ENCODE peak calls at places on chromosomes 2 and 18, in nine cellular contexts. E, H, J, G, F, W, O, S and M are unnamed samples.

GRCh38 chr2:207163815-207164747 is 1.7 kb downstream of the KLF7 start:
- DNase-seq in E (peak), H (peak), J (peak), G (peak), F (peak), W (peak), O (no peak), S (no peak), M (no peak)

GRCh38 chr2:3807853-3808252 is 104.5 kb downstream of the DCDC2C start:
- DNase-seq in E (no peak), H (no peak), J (peak), G (no peak), F (no peak), W (no peak), O (no peak), S (no peak), M (no peak)

GRCh38 chr2:196245746-196246145 is 74.4 kb upstream of the STK17B start:
- DNase-seq in E (no peak), H (no peak), J (no peak), G (no peak), F (no peak), W (no peak), O (peak), S (no peak), M (no peak)

GRCh38 chr2:201363857-201364560 is 6.9 kb upstream of the FLACC1 start:
- DNase-seq in E (no peak), H (peak), J (peak), G (no peak), F (peak), W (no peak), O (no peak), S (peak), M (peak)

GRCh38 chr18:79616651-79617518 is 62.7 kb upstream of the CTDP1 start:
- DNase-seq in E (no peak), H (no peak), J (peak), G (peak), F (no peak), W (peak), O (no peak), S (no peak), M (no peak)

GRCh38 chr2:180324191-180324590 is 317.1 kb upstream of the CWC22 start:
- DNase-seq in E (no peak), H (no peak), J (peak), G (no peak), F (no peak), W (no peak), O (no peak), S (no peak), M (no peak)

GRCh38 chr2:99975386-99975785 is 167.0 kb downstream of the AFF3 start:
- DNase-seq in E (no peak), H (peak), J (no peak), G (no peak), F (no peak), W (no peak), O (no peak), S (no peak), M (no peak)

GRCh38 chr18:58150772-58151171 is 106.7 kb downstream of the NEDD4L start:
- DNase-seq in E (no peak), H (no peak), J (no peak), G (no peak), F (no peak), W (no peak), O (no peak), S (no peak), M (no peak)

GRCh38 chr2:59884166-59884565 is 669.3 kb downstream of the BCL11A start:
- DNase-seq in E (no peak), H (no peak), J (no peak), G (no peak), F (no peak), W (no peak), O (no peak), S (no peak), M (no peak)

GRCh38 chr2:160317113-160318099 is 117.3 kb upstream of the ITGB6 start:
- DNase-seq in E (no peak), H (no peak), J (peak), G (no peak), F (peak), W (peak), O (no peak), S (no peak), M (no peak)

GRCh38 chr2:240725266-240726060 is 33.8 kb downstream of the AQP12A start:
- DNase-seq in E (no peak), H (no peak), J (no peak), G (no peak), F (no peak), W (no peak), O (no peak), S (no peak), M (no peak)

GRCh38 chr2:217289909-217290283 is 430.0 kb upstream of the TNP1 start:
- DNase-seq in E (no peak), H (peak), J (peak), G (no peak), F (no peak), W (no peak), O (peak), S (no peak), M (no peak)

GRCh38 chr2:235234711-235235110 is 259.1 kb upstream of the AGAP1 start:
- DNase-seq in E (no peak), H (no peak), J (peak), G (no peak), F (no peak), W (no peak), O (no peak), S (no peak), M (no peak)

GRCh38 chr2:113116100-113116958 is 11.1 kb upstream of the IL1RN start:
- DNase-seq in E (peak), H (no peak), J (no peak), G (no peak), F (no peak), W (no peak), O (no peak), S (no peak), M (no peak)

GRCh38 chr2:69381337-69381737 is 5.7 kb downstream of the GFPT1 start:
- DNase-seq in E (no peak), H (no peak), J (peak), G (no peak), F (no peak), W (no peak), O (no peak), S (no peak), M (no peak)

GRCh38 chr2:207054521-207054920 is 111.2 kb downstream of the KLF7 start:
- DNase-seq in E (no peak), H (no peak), J (no peak), G (no peak), F (no peak), W (no peak), O (no peak), S (no peak), M (no peak)

GRCh38 chr2:161992526-161992925 is 81.5 kb downstream of the DPP4 start:
- DNase-seq in E (no peak), H (no peak), J (peak), G (no peak), F (no peak), W (no peak), O (no peak), S (no peak), M (no peak)

GRCh38 chr2:43724728-43725526 is 48.7 kb upstream of the C1GALT1C1L start:
- DNase-seq in E (no peak), H (no peak), J (peak), G (no peak), F (no peak), W (no peak), O (no peak), S (no peak), M (no peak)

GRCh38 chr2:152519581-152519952 is 184.6 kb downstream of the FMNL2 start:
- DNase-seq in E (no peak), H (no peak), J (no peak), G (no peak), F (no peak), W (no peak), O (no peak), S (no peak), M (no peak)

GRCh38 chr2:152523091-152523490 is 188.1 kb downstream of the FMNL2 start:
- DNase-seq in E (no peak), H (peak), J (peak), G (no peak), F (no peak), W (no peak), O (no peak), S (no peak), M (no peak)

GRCh38 chr2:152518016-152518415 is 183.0 kb downstream of the FMNL2 start:
- DNase-seq in E (no peak), H (no peak), J (no peak), G (no peak), F (no peak), W (no peak), O (no peak), S (no peak), M (no peak)

GRCh38 chr2:152520759-152521158 is 185.8 kb downstream of the FMNL2 start:
- DNase-seq in E (no peak), H (no peak), J (no peak), G (no peak), F (no peak), W (no peak), O (no peak), S (no peak), M (no peak)

DNA sequence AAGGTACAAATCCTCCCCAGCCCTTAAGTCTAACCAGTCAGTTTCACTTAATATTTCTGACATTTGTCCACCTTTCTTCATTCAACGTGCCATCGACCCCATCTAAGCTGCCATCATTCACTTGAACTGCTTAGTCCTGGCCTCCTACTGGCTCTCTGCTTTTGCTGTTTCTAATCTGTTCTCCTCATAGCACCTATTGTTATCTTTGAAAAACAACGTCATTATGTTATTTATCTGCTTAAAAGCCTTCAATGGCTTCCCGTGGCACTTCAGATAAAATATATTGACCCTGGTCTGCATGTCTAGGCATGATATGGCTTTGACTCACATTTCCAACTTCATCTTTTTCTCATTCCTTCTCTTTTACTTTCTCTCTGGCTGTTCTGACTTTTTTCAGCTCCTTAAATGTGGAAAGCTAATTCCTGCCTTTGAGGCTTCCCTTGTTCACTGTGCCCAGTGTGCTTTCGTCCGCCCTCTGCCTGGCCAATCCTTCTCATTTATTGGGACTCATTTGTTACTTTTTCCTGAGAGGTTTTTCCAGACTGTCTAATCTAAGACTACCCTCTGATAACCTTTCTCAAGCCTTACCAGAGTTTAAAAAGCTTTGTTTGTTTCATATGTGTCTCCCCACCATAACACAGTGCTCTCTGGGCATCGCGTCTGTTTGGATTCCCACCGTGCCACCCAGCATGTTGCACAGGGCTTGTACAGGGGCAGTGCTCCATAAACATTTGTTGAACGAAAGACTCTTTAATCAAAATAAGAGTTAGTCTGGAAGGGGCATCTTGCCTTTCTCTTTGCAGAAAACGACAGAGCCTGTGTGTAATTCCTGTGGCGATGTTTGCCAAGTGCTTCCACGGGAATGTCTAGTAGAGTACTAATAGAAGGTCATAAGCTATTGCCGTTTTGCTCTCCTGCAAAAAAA is 183.9 kb downstream of the FMNL2 start:
- DNase-seq in E (no peak), H (no peak), J (no peak), G (no peak), F (no peak), W (no peak), O (no peak), S (no peak), M (no peak)
- TF ChIP-seq CTCF in E (no peak), H (no peak), J (no peak), G (no peak), F (no peak), W (no peak), O (no peak), S (no peak), M (no peak)

DNA sequence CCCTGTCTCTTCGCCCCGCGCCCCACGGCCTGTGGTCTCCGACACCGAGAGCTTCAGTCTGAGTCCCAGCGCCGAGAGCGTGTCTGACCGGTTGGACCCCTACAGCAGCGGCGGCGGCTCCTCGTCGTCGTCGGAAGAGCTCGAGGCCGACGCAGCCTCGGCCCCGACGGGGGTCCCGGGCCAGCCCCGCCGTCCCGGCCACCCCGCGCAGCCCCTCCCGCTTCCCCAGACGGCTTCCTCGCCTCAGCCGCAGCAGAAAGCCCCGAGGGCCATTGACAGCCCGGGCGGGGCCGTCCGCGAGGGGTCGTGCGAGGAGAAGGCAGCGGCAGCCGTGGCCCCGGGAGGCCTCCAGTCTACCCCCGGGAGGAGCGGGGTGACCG is 1.3 kb downstream of the PHLPP1 start:
- DNase-seq in E (no peak), H (no peak), J (peak), G (peak), F (peak), W (peak), O (no peak), S (peak), M (no peak)
- TF ChIP-seq CTCF in E (no peak), H (no peak), J (no peak), G (no peak), F (peak), W (no peak), O (peak), S (peak), M (no peak)

DNA sequence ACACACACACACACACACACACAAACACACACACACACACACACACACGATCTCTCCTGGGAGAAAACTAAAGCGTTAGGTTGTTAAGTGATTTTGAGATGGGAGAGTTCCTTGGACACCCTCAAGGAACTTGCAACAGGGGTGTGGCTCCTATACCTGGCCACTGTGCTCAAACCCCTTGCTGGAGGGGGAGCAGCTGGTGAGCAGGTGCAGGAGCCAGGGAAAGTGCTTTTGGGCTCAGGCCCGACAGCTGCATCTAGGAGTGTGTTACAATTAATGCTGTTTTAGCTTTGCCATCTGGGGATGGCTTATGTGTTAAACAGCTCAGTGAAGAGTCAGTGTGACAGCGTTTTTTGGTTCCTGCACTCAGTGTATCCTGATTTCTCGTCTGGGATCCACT is 510.8 kb downstream of the TRIB2 start:
- DNase-seq in E (no peak), H (no peak), J (no peak), G (no peak), F (no peak), W (no peak), O (no peak), S (no peak), M (no peak)
- TF ChIP-seq CTCF in E (no peak), H (no peak), J (no peak), G (no peak), F (no peak), W (no peak), O (no peak), S (no peak), M (no peak)

DNA sequence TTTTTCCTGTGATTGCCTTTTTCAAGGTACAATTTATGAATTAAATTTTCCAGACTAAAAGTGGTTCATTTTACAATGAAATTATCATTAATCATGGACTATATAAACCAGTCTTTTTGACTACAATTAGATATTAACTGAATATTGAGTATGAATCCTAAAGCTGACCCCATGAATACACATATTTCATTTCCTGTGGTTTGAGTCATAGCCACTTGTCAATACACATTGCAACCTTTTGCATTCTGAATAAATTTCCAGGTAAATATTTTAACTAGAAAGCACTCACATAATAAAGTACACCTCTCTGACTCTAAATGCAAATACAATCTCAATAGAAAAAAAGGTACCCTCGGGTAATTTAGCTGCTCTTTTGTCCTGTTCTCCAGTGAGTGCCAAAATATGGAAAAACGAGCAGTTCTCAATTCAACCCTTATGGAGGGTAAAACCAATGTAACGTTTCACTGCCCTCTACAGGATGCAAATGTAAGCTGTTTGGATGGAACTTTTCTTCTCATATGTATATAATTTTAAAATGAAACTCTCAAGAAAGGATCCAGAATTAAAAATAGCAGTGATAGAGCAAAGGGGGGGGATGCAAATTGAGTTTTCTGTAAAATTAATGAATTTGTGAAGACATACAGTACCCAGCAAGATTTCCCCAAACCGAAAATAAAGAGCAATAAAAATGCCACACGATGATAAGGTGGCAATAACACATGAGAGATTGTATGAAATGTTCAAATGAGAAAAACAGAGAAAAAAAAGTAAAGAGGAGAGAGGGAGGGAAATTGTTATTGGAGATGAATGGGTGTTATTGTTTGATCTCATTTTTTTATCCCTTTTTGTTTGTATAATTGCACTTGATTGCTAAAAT is 1795.7 kb upstream of the PIK3C3 start:
- DNase-seq in E (no peak), H (peak), J (peak), G (no peak), F (no peak), W (no peak), O (no peak), S (no peak), M (no peak)
- TF ChIP-seq CTCF in E (no peak), H (peak), J (peak), G (peak), F (peak), W (no peak), O (peak), S (peak), M (no peak)

GRCh38 chr2:17636989-17637906 is 96.8 kb downstream of the VSNL1 start:
- DNase-seq in E (no peak), H (no peak), J (no peak), G (no peak), F (peak), W (no peak), O (no peak), S (no peak), M (no peak)

GRCh38 chr2:17635007-17635406 is 94.5 kb downstream of the VSNL1 start:
- DNase-seq in E (no peak), H (no peak), J (no peak), G (no peak), F (no peak), W (no peak), O (no peak), S (no peak), M (no peak)

GRCh38 chr2:17643031-17643615 is 102.6 kb downstream of the VSNL1 start:
- DNase-seq in E (peak), H (peak), J (peak), G (no peak), F (no peak), W (peak), O (peak), S (no peak), M (peak)

GRCh38 chr2:17638181-17638743 is 97.8 kb downstream of the VSNL1 start:
- DNase-seq in E (no peak), H (no peak), J (no peak), G (no peak), F (no peak), W (no peak), O (no peak), S (no peak), M (no peak)
- TF ChIP-seq CTCF in E (no peak), H (no peak), J (no peak), G (no peak), F (no peak), W (no peak), O (no peak), S (no peak), M (no peak)